ENCODE peak calls at places on chromosomes 5 and 9, in six cellular contexts. Z, V, B, C, K and Q are unnamed samples. For H3K4me1, the result is how much of the 10 kb centered on the place peaks cover.

GRCh38 chr9:34869390-34869789 is 88.7 kb upstream of the PHF24 start:
- DNase-seq in B (no peak), K (no peak), V (no peak), C (no peak), Z (no peak), Q (no peak)

GRCh38 chr5:179261301-179262125 is 83.7 kb downstream of the ADAMTS2 start:
- DNase-seq in C (peak), V (peak), B (no peak), K (no peak), Z (no peak), Q (no peak)

GRCh38 chr9:27373851-27374250 is 76.9 kb upstream of the EQTN start:
- DNase-seq in C (no peak), K (no peak), V (no peak), B (no peak), Z (no peak), Q (no peak)

GRCh38 chr9:27117489-27118135 is 8.6 kb downstream of the TEK start:
- DNase-seq in K (no peak), V (peak), C (peak), Z (no peak), B (no peak), Q (peak)

GRCh38 chr5:144189800-144190429 is 19.2 kb downstream of the KCTD16 start:
- DNase-seq in Z (no peak), K (no peak), C (peak), V (no peak), B (peak), Q (peak)

GRCh38 chr9:132411091-132411508 is 1.1 kb downstream of the CFAP77 start:
- DNase-seq in K (no peak), Z (peak), B (no peak), C (peak), V (no peak), Q (peak)

GRCh38 chr9:72894342-72894741 is 58.5 kb downstream of the ALDH1A1 start:
- DNase-seq in K (no peak), Z (no peak), B (no peak), V (no peak), C (no peak), Q (no peak)

GRCh38 chr5:57407391-57407790 is 75.2 kb downstream of the ACTBL2 start:
- DNase-seq in K (no peak), C (no peak), B (no peak), Z (no peak), V (no peak), Q (no peak)

GRCh38 chr5:88804444-88804843 is 78.5 kb downstream of the MEF2C start:
- DNase-seq in C (no peak), Z (no peak), B (no peak), K (no peak), V (no peak), Q (no peak)

GRCh38 chr5:160045004-160045403 is 36.1 kb downstream of the TTC1 start:
- DNase-seq in K (no peak), B (no peak), Z (no peak), C (no peak), V (no peak), Q (no peak)

GRCh38 chr5:178421699-178422399 is 168.3 kb downstream of the COL23A1 start:
- DNase-seq in V (no peak), Z (no peak), K (no peak), B (no peak), C (no peak), Q (no peak)

GRCh38 chr5:101045689-101046088 is 142.6 kb upstream of the ST8SIA4 start:
- DNase-seq in B (no peak), K (no peak), C (no peak), Z (no peak), V (no peak), Q (no peak)

GRCh38 chr9:18357321-18357720 is 116.6 kb upstream of the ADAMTSL1 start:
- DNase-seq in K (no peak), Z (no peak), C (no peak), V (no peak), B (no peak), Q (no peak)

GRCh38 chr5:67989457-67989856 is 226.1 kb upstream of the PIK3R1 start:
- DNase-seq in V (no peak), B (no peak), C (no peak), K (no peak), Z (no peak), Q (no peak)

GRCh38 chr9:21902112-21902511 is 92.1 kb downstream of the CDKN2A start:
- DNase-seq in V (no peak), C (no peak), Z (no peak), K (no peak), B (no peak), Q (no peak)

GRCh38 chr5:20109326-20109725 is 121.3 kb upstream of the CDH18 start:
- DNase-seq in C (no peak), K (no peak), V (no peak), B (no peak), Z (no peak), Q (no peak)

GRCh38 chr5:178320281-178320855 is 87.8 kb upstream of the PHYKPL start:
- DNase-seq in Z (no peak), K (no peak), B (no peak), C (no peak), V (peak), Q (no peak)

GRCh38 chr9:99162759-99163364 is 57.9 kb downstream of the TGFBR1 start:
- DNase-seq in V (no peak), K (no peak), C (no peak), B (no peak), Z (no peak), Q (no peak)

GRCh38 chr9:33939924-33940874 is 108.5 kb downstream of the UBAP2 start:
- DNase-seq in V (no peak), B (no peak), Z (no peak), K (no peak), C (no peak), Q (peak)

GRCh38 chr5:173909205-173909604 is 21.1 kb downstream of the CPEB4 start:
- DNase-seq in Z (no peak), V (no peak), B (no peak), K (no peak), C (no peak), Q (no peak)

GRCh38 chr5:169270827-169271226 is 30.1 kb downstream of the SLIT3 start:
- DNase-seq in C (no peak), K (no peak), Z (no peak), V (no peak), B (no peak), Q (no peak)

GRCh38 chr9:18979367-18979766 is 53.6 kb downstream of the SAXO1 start:
- DNase-seq in Z (no peak), K (no peak), C (no peak), V (no peak), B (no peak), Q (no peak)

GRCh38 chr5:150675044-150675443 is 14.0 kb downstream of the MYOZ3 start:
- DNase-seq in V (no peak), B (no peak), C (no peak), Z (no peak), K (no peak), Q (no peak)

GRCh38 chr5:93569295-93570164 is 11.5 kb downstream of the NR2F1-AS1 start:
- DNase-seq in V (no peak), K (no peak), Z (no peak), B (no peak), C (no peak), Q (no peak)

GRCh38 chr5:10786835-10787234 is 25.8 kb upstream of the DAP start:
- DNase-seq in V (no peak), Z (no peak), K (no peak), B (no peak), C (no peak), Q (no peak)

GRCh38 chr5:107949688-107950341 is 279.1 kb upstream of the EFNA5 start:
- DNase-seq in Z (no peak), B (no peak), V (no peak), K (no peak), C (no peak), Q (no peak)

GRCh38 chr5:170571885-170572284 is 68.1 kb downstream of the KCNIP1 start:
- DNase-seq in C (no peak), K (no peak), V (no peak), Z (no peak), B (no peak), Q (no peak)

GRCh38 chr9:97981828-97982164 is 1.3 kb upstream of the ANP32B start:
- DNase-seq in K (no peak), V (no peak), C (no peak), B (no peak), Z (no peak), Q (no peak)

GRCh38 chr5:71681282-71681681 is 37.8 kb upstream of the CARTPT start:
- DNase-seq in Z (no peak), C (no peak), B (no peak), K (no peak), V (no peak), Q (no peak)

GRCh38 chr5:180643191-180643851 is 6.1 kb downstream of the FLT4 start:
- DNase-seq in V (peak), C (no peak), B (no peak), K (no peak), Z (no peak), Q (no peak)

GRCh38 chr9:35996358-35996970 is 38.5 kb upstream of the OR2S2 start:
- DNase-seq in B (no peak), Z (no peak), C (no peak), K (no peak), V (no peak), Q (no peak)

GRCh38 chr9:15182755-15183154 is 124.3 kb downstream of the TTC39B start:
- DNase-seq in K (no peak), C (no peak), B (no peak), V (no peak), Z (no peak), Q (no peak)

GRCh38 chr5:43034591-43034968 is 5.5 kb downstream of the ANXA2R start:
- DNase-seq in K (no peak), Z (no peak), B (no peak), V (no peak), C (no peak), Q (no peak)

GRCh38 chr5:169302046-169302445 is 1.1 kb upstream of the SLIT3 start:
- DNase-seq in C (no peak), Z (no peak), K (no peak), B (no peak), V (no peak), Q (no peak)

GRCh38 chr5:175893466-175893865 is 22.1 kb downstream of the CPLX2 start:
- DNase-seq in V (no peak), Z (no peak), B (no peak), C (no peak), K (no peak), Q (no peak)

GRCh38 chr5:133934311-133934710 is 34.1 kb downstream of the C5orf15 start:
- DNase-seq in B (no peak), Z (no peak), V (no peak), K (no peak), C (no peak), Q (no peak)

GRCh38 chr5:133933670-133934295 is 34.6 kb downstream of the C5orf15 start:
- DNase-seq in B (no peak), C (no peak), V (no peak), K (no peak), Z (no peak), Q (no peak)

GRCh38 chr5:133931546-133931945 is 36.9 kb downstream of the C5orf15 start:
- DNase-seq in Z (no peak), K (no peak), V (no peak), C (no peak), B (no peak), Q (no peak)

GRCh38 chr5:133933169-133933509 is 35.3 kb downstream of the C5orf15 start:
- DNase-seq in K (no peak), Z (no peak), C (peak), B (no peak), V (no peak), Q (no peak)

GRCh38 chr5:133932441-133933168 is 35.8 kb downstream of the C5orf15 start:
- DNase-seq in B (no peak), C (no peak), V (no peak), K (no peak), Z (no peak), Q (peak)
- H3K27ac ChIP-seq in B (peak), C (no peak), V (no peak), K (no peak), Z (no peak), Q (no peak)

GRCh38 chr9:128067898-128068655 is at the start of gene SLC25A25:
- DNase-seq in C (peak), K (peak), B (peak), V (peak), Z (peak), Q (peak)

GRCh38 chr9:128070874-128071273 is 2.8 kb downstream of the SLC25A25 start:
- DNase-seq in Z (no peak), V (no peak), B (no peak), C (no peak), K (no peak), Q (no peak)

GRCh38 chr9:128068656-128069221 is 707 bp downstream of the SLC25A25 start:
- DNase-seq in C (no peak), Z (peak), V (no peak), K (no peak), B (no peak), Q (no peak)

GRCh38 chr9:128073260-128073886 is 5.3 kb downstream of the SLC25A25 start:
- DNase-seq in K (no peak), V (no peak), Z (no peak), C (no peak), B (no peak), Q (no peak)

GRCh38 chr9:128072144-128073021 is 4.4 kb downstream of the SLC25A25 start:
- DNase-seq in K (peak), V (peak), Z (peak), C (peak), B (peak), Q (peak)
- H3K4me1 ChIP-seq in K (half or more), V (half or more), Z (under half), C (half or more), B (under half), Q (half or more)

DNA sequence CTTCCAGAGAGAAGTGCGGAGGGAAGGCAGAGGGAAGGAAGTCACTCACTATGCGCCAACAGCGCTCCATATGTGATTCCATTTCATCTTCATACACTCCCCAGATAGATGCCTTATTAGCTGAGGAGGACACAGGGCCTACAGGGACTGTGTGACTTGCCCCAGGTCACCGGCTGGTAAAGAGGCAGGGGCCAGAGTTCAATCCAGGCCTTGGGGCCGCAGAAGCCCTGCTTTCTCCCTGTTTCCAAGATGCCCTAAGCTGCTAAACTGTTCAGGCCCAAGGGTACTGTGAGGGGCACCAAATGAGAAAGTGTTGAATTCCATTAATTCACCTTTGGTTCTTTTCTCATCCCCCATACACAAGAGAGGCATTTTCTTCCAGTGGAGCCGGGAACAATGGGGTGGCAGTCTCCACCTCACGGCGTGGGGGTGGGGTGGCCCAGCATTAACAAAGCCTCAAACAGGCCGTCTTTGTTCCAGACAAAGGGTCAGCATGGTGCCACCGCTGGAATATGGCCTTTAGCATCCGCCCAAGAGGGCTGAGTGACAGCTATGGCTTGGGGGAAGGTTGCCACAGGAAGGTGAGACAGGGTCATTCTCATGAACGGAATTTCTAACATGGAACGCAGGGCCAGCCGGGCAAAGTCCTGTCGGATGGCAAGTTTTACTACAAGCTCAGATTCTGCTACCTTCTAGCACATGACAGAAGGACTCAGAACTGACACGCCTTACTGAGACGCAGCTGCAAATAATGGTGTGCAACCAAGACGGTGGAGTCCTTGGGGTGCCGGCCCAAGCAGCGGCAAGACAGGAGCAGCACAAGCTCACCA is 63.8 kb downstream of the OTULIN start:
- DNase-seq in C (no peak), B (no peak), K (no peak), Z (no peak), V (no peak), Q (peak)
- TF ChIP-seq EP300 in C (no peak), B (no peak), K (peak), Z (no peak), V (no peak), Q (no peak)

GRCh38 chr5:39205550-39205949 is 13.8 kb downstream of the FYB1 start:
- DNase-seq in K (no peak), B (no peak), V (no peak), Z (no peak), C (no peak), Q (no peak)

GRCh38 chr5:39207628-39208027 is 11.7 kb downstream of the FYB1 start:
- DNase-seq in Z (no peak), C (no peak), V (no peak), K (no peak), B (no peak), Q (no peak)

GRCh38 chr5:39209924-39210323 is 9.4 kb downstream of the FYB1 start:
- DNase-seq in C (peak), Z (no peak), K (no peak), V (no peak), B (no peak), Q (peak)

GRCh38 chr5:39206630-39207319 is 12.6 kb downstream of the FYB1 start:
- DNase-seq in C (no peak), K (no peak), Z (no peak), B (no peak), V (no peak), Q (no peak)

DNA sequence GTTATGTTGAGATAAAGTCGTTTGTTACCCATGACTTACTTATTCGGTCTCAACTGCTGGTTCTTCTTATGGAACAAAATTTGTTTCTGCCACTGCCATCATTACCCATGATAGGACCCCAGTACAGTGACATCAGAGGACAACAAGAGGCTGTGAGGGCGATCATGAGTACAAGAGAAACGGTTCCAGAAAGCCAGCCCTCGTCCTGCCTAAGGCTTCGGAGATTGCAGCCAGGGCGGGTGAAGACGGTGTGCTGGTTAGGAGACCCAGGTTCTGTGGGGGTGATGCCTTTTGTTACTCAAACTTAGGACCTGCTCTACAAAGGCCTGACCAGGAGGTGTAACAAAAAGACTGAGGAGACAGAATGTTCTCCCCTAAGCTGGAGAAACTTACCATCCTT is 10.9 kb downstream of the FYB1 start:
- DNase-seq in B (no peak), Z (no peak), C (no peak), K (no peak), V (no peak), Q (no peak)
- H3K27ac ChIP-seq in B (no peak), Z (no peak), C (no peak), K (peak), V (no peak), Q (peak)

DNA sequence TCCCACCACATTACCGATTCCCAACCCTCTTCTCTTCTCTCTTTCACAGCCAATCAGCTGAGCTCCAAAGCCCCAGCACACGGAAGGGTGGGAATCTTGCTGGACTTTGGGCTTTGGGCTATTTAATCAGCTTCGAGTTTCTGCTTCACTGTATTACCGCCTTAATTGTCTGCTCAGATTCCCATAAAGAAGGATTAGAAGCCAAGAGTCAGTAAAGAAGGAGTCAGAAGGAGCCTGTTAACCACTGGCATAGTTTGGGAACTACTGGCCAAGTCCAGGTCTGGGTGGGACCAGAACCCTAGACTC is 4.4 kb downstream of the SPRY4 start:
- DNase-seq in B (no peak), K (no peak), Z (no peak), V (no peak), C (no peak), Q (no peak)
- H3K4me1 ChIP-seq in B (under half), K (half or more), Z (under half), V (under half), C (half or more), Q (under half)

GRCh38 chr5:132102944-132103343 is 29.4 kb downstream of the CSF2 start:
- DNase-seq in K (no peak), V (no peak), Z (no peak), B (no peak), C (no peak), Q (no peak)

GRCh38 chr5:132103969-132104391 is 30.4 kb downstream of the CSF2 start:
- DNase-seq in Z (no peak), B (peak), K (no peak), C (no peak), V (no peak), Q (no peak)

GRCh38 chr5:132104561-132104960 is 31.0 kb downstream of the CSF2 start:
- DNase-seq in Z (no peak), K (no peak), B (no peak), C (no peak), V (no peak), Q (no peak)

GRCh38 chr5:132102101-132102701 is 28.6 kb downstream of the CSF2 start:
- DNase-seq in K (no peak), C (no peak), V (no peak), Z (no peak), B (no peak), Q (no peak)

GRCh38 chr5:132103380-132103951 is 29.9 kb downstream of the CSF2 start:
- DNase-seq in B (peak), Z (peak), C (peak), K (peak), V (peak), Q (peak)
- TF ChIP-seq EP300 in B (peak), Z (no peak), C (no peak), K (no peak), V (no peak), Q (no peak)